ENCODE peak calls at places on chromosomes 6 and 20, in four cellular contexts. V is HEK293T, U is HepG2, O is K562. Y is an unnamed sample.

GRCh38 chr6:26088344-26088743 is 1.1 kb downstream of the HFE start:
- DNase-seq in V (no peak), U (no peak), O (no peak), Y (no peak)

GRCh38 chr6:33374359-33374910 is 17.2 kb upstream of the KIFC1 start:
- DNase-seq in V (no peak), U (no peak), O (no peak), Y (no peak)

GRCh38 chr6:161748535-161749386 is 474.9 kb upstream of the AGPAT4 start:
- DNase-seq in V (peak), U (peak), O (peak), Y (no peak)

GRCh38 chr6:156474507-156475120 is 302.6 kb upstream of the ARID1B start:
- DNase-seq in V (no peak), U (no peak), O (no peak), Y (no peak)

GRCh38 chr6:85416766-85417165 is 33.1 kb upstream of the NT5E start:
- DNase-seq in V (no peak), U (no peak), O (no peak), Y (no peak)

GRCh38 chr6:115487331-115487730 is 573.4 kb downstream of the FRK start:
- DNase-seq in V (no peak), U (no peak), O (no peak), Y (no peak)

GRCh38 chr6:168198302-168199180 is 119.5 kb upstream of the FRMD1 start:
- DNase-seq in V (no peak), U (no peak), O (no peak), Y (no peak)

GRCh38 chr20:13288357-13288756 is 67.3 kb downstream of the ISM1 start:
- DNase-seq in V (no peak), U (peak), O (no peak), Y (no peak)

GRCh38 chr6:20029979-20030378 is 182.3 kb downstream of the MBOAT1 start:
- DNase-seq in V (no peak), U (no peak), O (no peak), Y (no peak)

GRCh38 chr6:142927904-142928303 is 17.1 kb downstream of the HIVEP2 start:
- DNase-seq in V (no peak), U (peak), O (no peak), Y (no peak)

GRCh38 chr6:20706293-20707165 is 172.3 kb downstream of the CDKAL1 start:
- DNase-seq in V (no peak), U (no peak), O (no peak), Y (no peak)

GRCh38 chr6:18166314-18167007 is 11.2 kb downstream of the KDM1B start:
- DNase-seq in V (no peak), U (no peak), O (no peak), Y (no peak)

GRCh38 chr6:41966961-41967311 is 25.3 kb upstream of the CCND3 start:
- DNase-seq in V (no peak), U (peak), O (peak), Y (no peak)

GRCh38 chr6:160221423-160221822 is 37.2 kb downstream of the SLC22A2 start:
- DNase-seq in V (no peak), U (peak), O (no peak), Y (peak)

GRCh38 chr20:47318596-47319516 is 37.6 kb downstream of the ZMYND8 start:
- DNase-seq in V (peak), U (peak), O (peak), Y (no peak)

GRCh38 chr6:43996614-43997341 is 130.5 kb downstream of the MRPL14 start:
- DNase-seq in V (no peak), U (no peak), O (no peak), Y (no peak)

GRCh38 chr6:122020588-122021271 is 378.7 kb upstream of the HSF2 start:
- DNase-seq in V (no peak), U (no peak), O (no peak), Y (peak)

GRCh38 chr6:121858976-121859375 is 423.5 kb downstream of the GJA1 start:
- DNase-seq in V (no peak), U (no peak), O (no peak), Y (no peak)

GRCh38 chr6:147117009-147117408 is 87.2 kb upstream of the STXBP5 start:
- DNase-seq in V (no peak), U (no peak), O (no peak), Y (no peak)

GRCh38 chr6:150835620-150836019 is 29.9 kb upstream of the MTHFD1L start:
- DNase-seq in V (no peak), U (no peak), O (no peak), Y (no peak)

GRCh38 chr20:37301120-37301519 is 11.7 kb downstream of the MANBAL start:
- DNase-seq in V (no peak), U (no peak), O (no peak), Y (no peak)

GRCh38 chr6:107616776-107617175 is 126.9 kb downstream of the SOBP start:
- DNase-seq in V (no peak), U (no peak), O (no peak), Y (no peak)

GRCh38 chr6:107621216-107621940 is 131.5 kb downstream of the SOBP start:
- DNase-seq in V (no peak), U (no peak), O (no peak), Y (no peak)

GRCh38 chr6:107622269-107622668 is 132.4 kb downstream of the SOBP start:
- DNase-seq in V (no peak), U (no peak), O (no peak), Y (no peak)

GRCh38 chr6:107620736-107621135 is 130.8 kb downstream of the SOBP start:
- DNase-seq in V (no peak), U (no peak), O (no peak), Y (no peak)

DNA sequence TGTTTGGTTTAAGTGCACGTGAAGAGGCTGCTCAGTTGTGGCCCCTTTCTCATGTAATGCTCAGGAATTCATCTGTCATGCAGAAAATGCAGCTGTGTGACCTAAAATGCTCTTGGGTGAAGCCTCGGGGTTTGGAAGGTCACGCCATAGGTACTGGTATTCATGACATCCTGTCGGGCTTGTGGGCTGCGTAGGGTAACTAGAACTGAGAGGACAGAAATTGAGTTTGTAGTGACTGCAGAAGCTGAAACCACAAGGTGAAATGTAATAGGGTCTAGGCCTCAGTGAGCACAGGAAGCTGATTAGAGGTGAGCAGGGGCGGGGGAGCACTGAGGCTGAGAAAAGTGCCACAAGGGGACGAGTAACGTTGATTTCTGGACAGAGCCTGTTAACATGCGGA is 128.8 kb downstream of the SOBP start:
- DNase-seq in V (no peak), U (no peak), O (no peak), Y (peak)
- TF ChIP-seq FOXK2 in V (no peak), U (no peak), O (no peak), Y (no peak)

GRCh38 chr6:51893356-51893755 is 194.1 kb downstream of the PKHD1 start:
- DNase-seq in V (no peak), U (no peak), O (no peak), Y (no peak)
- TF ChIP-seq FOXK2 in V (no peak), U (no peak), O (no peak), Y (no peak)

GRCh38 chr6:134584809-134585528 is 267.1 kb upstream of the SGK1 start:
- DNase-seq in V (no peak), U (no peak), O (no peak), Y (no peak)
- TF ChIP-seq FOXK2 in V (no peak), U (no peak), O (no peak), Y (no peak)

DNA sequence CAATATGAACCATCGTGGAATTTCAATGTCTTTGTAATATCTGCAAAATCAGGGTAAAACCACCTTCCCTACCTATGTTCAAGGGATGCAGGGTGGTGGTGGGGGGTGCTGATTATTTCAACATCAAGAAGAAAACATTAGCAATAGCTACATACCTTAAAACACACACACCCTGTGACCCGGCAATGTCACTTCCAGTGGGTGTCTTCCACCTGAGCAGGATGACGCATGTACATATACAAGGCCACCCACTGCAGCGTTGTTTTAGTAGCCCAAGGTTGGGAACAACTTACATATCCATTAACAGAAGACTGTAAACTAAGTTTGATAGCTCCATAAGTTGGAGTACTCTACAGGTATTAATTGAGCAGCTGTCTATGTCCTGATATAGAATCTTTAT is 62.6 kb upstream of the SIRPG start:
- DNase-seq in V (no peak), U (no peak), O (no peak), Y (no peak)
- TF ChIP-seq FOXK2 in V (no peak), U (no peak), O (no peak), Y (no peak)

GRCh38 chr20:50052952-50053789 is 59.8 kb downstream of the UBE2V1 start:
- DNase-seq in V (no peak), U (no peak), O (no peak), Y (no peak)
- TF ChIP-seq FOXK2 in V (no peak), U (no peak), O (no peak), Y (no peak)

Y was measured in GM12878.